ENCODE peak calls at places on chromosomes 2 and 18, in six cellular contexts. One of them, this sample, is unnamed.

GRCh38 chr2:101307503-101307902 is 998 bp downstream of the RNF149 start:
- DNase-seq in Panc1: no peak
- DNase-seq in IMR-90: no peak
- DNase-seq in fibroblast of mammary gland: peak
- DNase-seq in cardiac fibroblast: peak
- DNase-seq in hepatocyte: no peak
- DNase-seq in this sample: no peak

GRCh38 chr2:23595601-23596251 is 210.7 kb downstream of the KLHL29 start:
- DNase-seq in Panc1: no peak
- DNase-seq in IMR-90: peak
- DNase-seq in fibroblast of mammary gland: no peak
- DNase-seq in cardiac fibroblast: no peak
- DNase-seq in hepatocyte: no peak
- DNase-seq in this sample: peak

GRCh38 chr2:120238728-120239487 is 13.7 kb upstream of the RALB start:
- DNase-seq in Panc1: no peak
- DNase-seq in IMR-90: peak
- DNase-seq in fibroblast of mammary gland: peak
- DNase-seq in cardiac fibroblast: peak
- DNase-seq in hepatocyte: peak
- DNase-seq in this sample: no peak

GRCh38 chr2:173226899-173227692 is 127.6 kb upstream of the CDCA7 start:
- DNase-seq in Panc1: no peak
- DNase-seq in IMR-90: no peak
- DNase-seq in fibroblast of mammary gland: no peak
- DNase-seq in cardiac fibroblast: no peak
- DNase-seq in hepatocyte: no peak
- DNase-seq in this sample: no peak

GRCh38 chr18:42038936-42039335 is 83.9 kb downstream of the PIK3C3 start:
- DNase-seq in Panc1: no peak
- DNase-seq in IMR-90: peak
- DNase-seq in fibroblast of mammary gland: peak
- DNase-seq in cardiac fibroblast: peak
- DNase-seq in hepatocyte: peak
- DNase-seq in this sample: no peak

GRCh38 chr2:130728007-130728454 is 839 bp upstream of the GPR148 start:
- DNase-seq in Panc1: no peak
- DNase-seq in IMR-90: no peak
- DNase-seq in fibroblast of mammary gland: no peak
- DNase-seq in cardiac fibroblast: no peak
- DNase-seq in hepatocyte: peak
- DNase-seq in this sample: no peak

GRCh38 chr18:8366070-8366469 is 243.2 kb upstream of the RAB12 start:
- DNase-seq in Panc1: no peak
- DNase-seq in IMR-90: no peak
- DNase-seq in fibroblast of mammary gland: no peak
- DNase-seq in cardiac fibroblast: no peak
- DNase-seq in hepatocyte: no peak
- DNase-seq in this sample: no peak

GRCh38 chr2:127040169-127040568 is 66.8 kb downstream of the BIN1 start:
- DNase-seq in Panc1: no peak
- DNase-seq in IMR-90: no peak
- DNase-seq in fibroblast of mammary gland: no peak
- DNase-seq in cardiac fibroblast: no peak
- DNase-seq in hepatocyte: no peak
- DNase-seq in this sample: no peak

GRCh38 chr2:210324458-210324857 is 9.5 kb upstream of the MYL1 start:
- DNase-seq in Panc1: no peak
- DNase-seq in IMR-90: no peak
- DNase-seq in fibroblast of mammary gland: no peak
- DNase-seq in cardiac fibroblast: no peak
- DNase-seq in hepatocyte: no peak
- DNase-seq in this sample: no peak

GRCh38 chr2:200308001-200308400 is 1.5 kb downstream of the SPATS2L start:
- DNase-seq in Panc1: no peak
- DNase-seq in IMR-90: peak
- DNase-seq in fibroblast of mammary gland: peak
- DNase-seq in cardiac fibroblast: peak
- DNase-seq in hepatocyte: no peak
- DNase-seq in this sample: no peak

GRCh38 chr2:180056367-180057118 is 49.4 kb upstream of the CWC22 start:
- DNase-seq in Panc1: no peak
- DNase-seq in IMR-90: no peak
- DNase-seq in fibroblast of mammary gland: no peak
- DNase-seq in cardiac fibroblast: no peak
- DNase-seq in hepatocyte: peak
- DNase-seq in this sample: no peak

GRCh38 chr18:31667185-31667584 is 17.2 kb downstream of the B4GALT6 start:
- DNase-seq in Panc1: no peak
- DNase-seq in IMR-90: peak
- DNase-seq in fibroblast of mammary gland: peak
- DNase-seq in cardiac fibroblast: peak
- DNase-seq in hepatocyte: no peak
- DNase-seq in this sample: no peak

GRCh38 chr2:108621087-108621559 is 86.9 kb downstream of the LIMS1 start:
- DNase-seq in Panc1: no peak
- DNase-seq in IMR-90: peak
- DNase-seq in fibroblast of mammary gland: no peak
- DNase-seq in cardiac fibroblast: peak
- DNase-seq in hepatocyte: peak
- DNase-seq in this sample: no peak

GRCh38 chr2:7706791-7707190 is 789.6 kb downstream of the RNF144A start:
- DNase-seq in Panc1: no peak
- DNase-seq in IMR-90: no peak
- DNase-seq in fibroblast of mammary gland: peak
- DNase-seq in cardiac fibroblast: no peak
- DNase-seq in hepatocyte: no peak
- DNase-seq in this sample: no peak

GRCh38 chr2:131517106-131517831 is 10.4 kb upstream of the CCDC74A start:
- DNase-seq in Panc1: no peak
- DNase-seq in IMR-90: no peak
- DNase-seq in fibroblast of mammary gland: no peak
- DNase-seq in cardiac fibroblast: no peak
- DNase-seq in hepatocyte: no peak
- DNase-seq in this sample: no peak

GRCh38 chr2:62423235-62423634 is 82.8 kb downstream of the TMEM17 start:
- DNase-seq in Panc1: no peak
- DNase-seq in IMR-90: peak
- DNase-seq in fibroblast of mammary gland: peak
- DNase-seq in cardiac fibroblast: peak
- DNase-seq in hepatocyte: no peak
- DNase-seq in this sample: no peak

GRCh38 chr18:54916507-54916906 is 42.8 kb downstream of the CCDC68 start:
- DNase-seq in Panc1: no peak
- DNase-seq in IMR-90: no peak
- DNase-seq in fibroblast of mammary gland: no peak
- DNase-seq in cardiac fibroblast: no peak
- DNase-seq in hepatocyte: no peak
- DNase-seq in this sample: no peak

GRCh38 chr2:227597993-227598392 is 700 bp upstream of the SCYGR2 start:
- DNase-seq in Panc1: no peak
- DNase-seq in IMR-90: no peak
- DNase-seq in fibroblast of mammary gland: no peak
- DNase-seq in cardiac fibroblast: peak
- DNase-seq in hepatocyte: no peak
- DNase-seq in this sample: no peak

GRCh38 chr18:54590945-54591344 is at the start of gene DYNAP:
- DNase-seq in Panc1: no peak
- DNase-seq in IMR-90: no peak
- DNase-seq in fibroblast of mammary gland: no peak
- DNase-seq in cardiac fibroblast: no peak
- DNase-seq in hepatocyte: no peak
- DNase-seq in this sample: no peak

GRCh38 chr2:43265006-43265770 is 38.8 kb upstream of the ZFP36L2 start:
- DNase-seq in Panc1: no peak
- DNase-seq in IMR-90: no peak
- DNase-seq in fibroblast of mammary gland: peak
- DNase-seq in cardiac fibroblast: peak
- DNase-seq in hepatocyte: no peak
- DNase-seq in this sample: no peak

GRCh38 chr2:55616509-55617159 is 788 bp downstream of the PPP4R3B start:
- DNase-seq in Panc1: no peak
- DNase-seq in IMR-90: peak
- DNase-seq in fibroblast of mammary gland: peak
- DNase-seq in cardiac fibroblast: peak
- DNase-seq in hepatocyte: peak
- DNase-seq in this sample: peak

GRCh38 chr2:112724611-112725525 is 4.0 kb downstream of the NT5DC4 start:
- DNase-seq in Panc1: no peak
- DNase-seq in IMR-90: no peak
- DNase-seq in fibroblast of mammary gland: no peak
- DNase-seq in cardiac fibroblast: no peak
- DNase-seq in hepatocyte: peak
- DNase-seq in this sample: no peak

DNA sequence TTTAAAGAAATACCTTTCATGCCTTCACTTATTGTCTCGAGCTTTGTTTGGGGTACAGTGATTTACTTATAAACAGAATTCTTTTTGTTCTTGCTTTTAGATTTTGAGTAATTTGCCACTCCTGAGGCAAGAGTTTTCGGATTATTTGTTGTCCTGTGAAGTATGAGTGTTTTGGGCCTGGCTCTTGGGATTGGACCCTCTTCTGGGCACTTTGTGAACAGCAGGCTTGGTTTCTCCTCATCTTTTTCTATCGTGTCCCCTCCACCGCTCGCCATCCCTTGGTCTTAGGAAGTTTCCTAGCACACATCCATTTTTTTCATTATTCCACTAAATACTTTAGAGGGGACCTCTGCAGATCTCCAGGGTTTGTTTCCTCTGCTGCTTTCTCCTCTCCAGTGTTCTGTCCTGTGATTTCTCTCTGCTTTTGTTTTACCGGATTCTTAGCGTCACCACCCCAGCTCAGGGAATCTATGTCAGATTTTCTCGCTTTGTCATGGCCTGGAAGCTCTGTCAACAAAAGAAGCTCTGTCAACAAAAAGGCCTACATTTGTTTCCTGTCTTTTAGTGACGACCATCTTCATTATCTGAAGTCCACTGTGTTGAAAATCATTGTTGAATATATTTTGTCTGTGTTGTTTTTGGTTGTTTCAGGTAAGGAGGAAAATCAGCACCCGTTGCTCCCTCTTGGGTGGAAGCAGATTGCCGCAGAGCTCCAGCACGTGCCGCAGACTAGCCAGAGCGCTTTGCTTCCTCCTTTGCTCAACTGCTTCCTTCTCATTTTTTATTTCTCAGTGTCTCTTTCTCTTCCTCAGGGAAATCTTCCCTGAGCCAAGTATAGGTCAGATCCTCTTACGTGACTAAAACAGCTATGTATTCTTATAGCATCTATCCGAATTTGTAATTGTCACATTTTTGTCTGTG is 27.8 kb downstream of the ANKRD62 start:
- DNase-seq in Panc1: no peak
- DNase-seq in IMR-90: peak
- DNase-seq in fibroblast of mammary gland: peak
- DNase-seq in cardiac fibroblast: peak
- DNase-seq in hepatocyte: peak
- DNase-seq in this sample: no peak
- TF ChIP-seq CTCF in Panc1: peak
- TF ChIP-seq CTCF in IMR-90: peak
- TF ChIP-seq CTCF in fibroblast of mammary gland: peak
- TF ChIP-seq CTCF in cardiac fibroblast: peak
- TF ChIP-seq CTCF in hepatocyte: peak
- TF ChIP-seq CTCF in this sample: peak

DNA sequence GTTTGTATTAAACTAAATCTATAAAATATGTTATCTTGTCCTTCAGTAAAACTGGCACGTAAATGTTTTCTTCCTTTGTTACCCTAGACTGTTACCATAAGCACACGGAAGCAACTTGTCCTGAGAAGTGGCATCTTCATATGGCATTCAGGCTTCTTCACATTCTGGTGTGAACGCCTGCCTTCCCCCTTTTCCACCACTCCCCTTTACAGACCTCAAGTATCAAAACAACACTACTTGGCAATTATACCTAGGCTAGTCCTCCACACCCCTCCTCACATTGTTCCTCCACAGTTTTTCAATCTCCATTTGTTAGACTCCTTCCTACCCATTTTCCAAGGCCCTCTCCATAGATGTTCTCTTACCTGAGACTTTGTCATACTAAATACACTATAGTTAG is 2.9 kb downstream of the MEX3C start:
- DNase-seq in Panc1: no peak
- DNase-seq in IMR-90: no peak
- DNase-seq in fibroblast of mammary gland: no peak
- DNase-seq in cardiac fibroblast: no peak
- DNase-seq in hepatocyte: no peak
- DNase-seq in this sample: no peak
- H3K4me3 ChIP-seq in Panc1: peak
- H3K4me3 ChIP-seq in IMR-90: peak
- H3K4me3 ChIP-seq in fibroblast of mammary gland: peak
- H3K4me3 ChIP-seq in cardiac fibroblast: peak
- H3K4me3 ChIP-seq in hepatocyte: peak
- H3K4me3 ChIP-seq in this sample: peak

DNA sequence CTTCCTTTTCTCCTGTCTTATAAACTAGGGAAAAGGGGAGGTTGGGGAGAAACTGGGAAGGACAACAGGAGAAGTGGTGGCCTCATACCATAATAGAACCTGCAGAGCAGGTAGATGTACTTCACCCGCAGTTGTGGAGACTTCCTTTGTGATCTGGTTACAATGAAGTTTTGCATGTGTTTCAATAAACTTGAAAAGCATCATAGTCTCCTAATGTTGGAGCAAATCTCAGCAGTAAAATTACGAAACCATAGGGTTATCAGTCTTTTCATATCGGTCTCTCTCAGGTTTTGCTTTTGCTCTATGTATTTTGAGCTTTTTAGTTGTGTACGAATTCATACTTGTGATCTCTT is 30.5 kb downstream of the ANO7 start:
- DNase-seq in Panc1: no peak
- DNase-seq in IMR-90: no peak
- DNase-seq in fibroblast of mammary gland: no peak
- DNase-seq in cardiac fibroblast: no peak
- DNase-seq in hepatocyte: no peak
- DNase-seq in this sample: no peak
- TF ChIP-seq CTCF in Panc1: no peak
- TF ChIP-seq CTCF in IMR-90: no peak
- TF ChIP-seq CTCF in fibroblast of mammary gland: no peak
- TF ChIP-seq CTCF in cardiac fibroblast: no peak
- TF ChIP-seq CTCF in hepatocyte: no peak
- TF ChIP-seq CTCF in this sample: no peak

GRCh38 chr18:13613099-13613498 is 113.3 kb downstream of the FAM210A start:
- DNase-seq in Panc1: no peak
- DNase-seq in IMR-90: no peak
- DNase-seq in fibroblast of mammary gland: no peak
- DNase-seq in cardiac fibroblast: no peak
- DNase-seq in hepatocyte: no peak
- DNase-seq in this sample: no peak

GRCh38 chr18:13612111-13612997 is 114.0 kb downstream of the FAM210A start:
- DNase-seq in Panc1: no peak
- DNase-seq in IMR-90: no peak
- DNase-seq in fibroblast of mammary gland: no peak
- DNase-seq in cardiac fibroblast: no peak
- DNase-seq in hepatocyte: no peak
- DNase-seq in this sample: peak

GRCh38 chr18:13610517-13610916 is 115.8 kb downstream of the FAM210A start:
- DNase-seq in Panc1: no peak
- DNase-seq in IMR-90: no peak
- DNase-seq in fibroblast of mammary gland: no peak
- DNase-seq in cardiac fibroblast: peak
- DNase-seq in hepatocyte: no peak
- DNase-seq in this sample: no peak

GRCh38 chr18:13611058-13611615 is 115.2 kb downstream of the FAM210A start:
- DNase-seq in Panc1: no peak
- DNase-seq in IMR-90: peak
- DNase-seq in fibroblast of mammary gland: peak
- DNase-seq in cardiac fibroblast: peak
- DNase-seq in hepatocyte: peak
- DNase-seq in this sample: no peak

GRCh38 chr18:13611616-13612110 is 114.7 kb downstream of the FAM210A start:
- DNase-seq in Panc1: no peak
- DNase-seq in IMR-90: peak
- DNase-seq in fibroblast of mammary gland: peak
- DNase-seq in cardiac fibroblast: peak
- DNase-seq in hepatocyte: peak
- DNase-seq in this sample: no peak
- H3K4me3 ChIP-seq in Panc1: peak
- H3K4me3 ChIP-seq in IMR-90: no peak
- H3K4me3 ChIP-seq in fibroblast of mammary gland: no peak
- H3K4me3 ChIP-seq in cardiac fibroblast: no peak
- H3K4me3 ChIP-seq in hepatocyte: peak
- H3K4me3 ChIP-seq in this sample: peak

This sample was measured in BE2C.